ENCODE peak calls at places on chromosomes 7 and 10, in six cellular contexts. One of them, this sample, is unnamed.

GRCh38 chr10:121288011-121288410 is 310.2 kb downstream of the FGFR2 start:
- DNase-seq in foreskin fibroblast: no peak
- DNase-seq in fibroblast of pulmonary artery: no peak
- DNase-seq in neural progenitor cell: no peak
- DNase-seq in heart right ventricle: no peak
- DNase-seq in cardiac fibroblast: no peak
- DNase-seq in this sample: no peak

GRCh38 chr10:12768156-12768731 is 233.3 kb downstream of the CCDC3 start:
- DNase-seq in foreskin fibroblast: no peak
- DNase-seq in fibroblast of pulmonary artery: peak; percentile 21
- DNase-seq in neural progenitor cell: peak; percentile 41
- DNase-seq in heart right ventricle: no peak
- DNase-seq in cardiac fibroblast: peak; percentile 24
- DNase-seq in this sample: peak; percentile 48

GRCh38 chr10:125116041-125116649 is 44.2 kb downstream of the CTBP2 start:
- DNase-seq in foreskin fibroblast: no peak
- DNase-seq in fibroblast of pulmonary artery: no peak
- DNase-seq in neural progenitor cell: no peak
- DNase-seq in heart right ventricle: no peak
- DNase-seq in cardiac fibroblast: no peak
- DNase-seq in this sample: no peak

GRCh38 chr7:87339373-87339897 is 6.0 kb upstream of the CROT start:
- DNase-seq in foreskin fibroblast: no peak
- DNase-seq in fibroblast of pulmonary artery: peak; percentile 6
- DNase-seq in neural progenitor cell: no peak
- DNase-seq in heart right ventricle: no peak
- DNase-seq in cardiac fibroblast: no peak
- DNase-seq in this sample: no peak

GRCh38 chr10:125134483-125134848 is 25.9 kb downstream of the CTBP2 start:
- DNase-seq in foreskin fibroblast: no peak
- DNase-seq in fibroblast of pulmonary artery: no peak
- DNase-seq in neural progenitor cell: no peak
- DNase-seq in heart right ventricle: no peak
- DNase-seq in cardiac fibroblast: no peak
- DNase-seq in this sample: peak; percentile 54

GRCh38 chr7:69374036-69374420 is 224.2 kb upstream of the AUTS2 start:
- DNase-seq in foreskin fibroblast: no peak
- DNase-seq in fibroblast of pulmonary artery: no peak
- DNase-seq in neural progenitor cell: no peak
- DNase-seq in heart right ventricle: no peak
- DNase-seq in cardiac fibroblast: no peak
- DNase-seq in this sample: no peak

GRCh38 chr7:95316588-95316987 is 7.7 kb downstream of the PON1 start:
- DNase-seq in foreskin fibroblast: no peak
- DNase-seq in fibroblast of pulmonary artery: no peak
- DNase-seq in neural progenitor cell: no peak
- DNase-seq in heart right ventricle: no peak
- DNase-seq in cardiac fibroblast: no peak
- DNase-seq in this sample: no peak

GRCh38 chr7:159023216-159023615 is 121.5 kb downstream of the VIPR2 start:
- DNase-seq in foreskin fibroblast: no peak
- DNase-seq in fibroblast of pulmonary artery: no peak
- DNase-seq in neural progenitor cell: no peak
- DNase-seq in heart right ventricle: no peak
- DNase-seq in cardiac fibroblast: no peak
- DNase-seq in this sample: no peak

GRCh38 chr7:5997210-5997808 is 11.5 kb downstream of the PMS2 start:
- DNase-seq in foreskin fibroblast: peak; percentile 41
- DNase-seq in fibroblast of pulmonary artery: peak; percentile 77
- DNase-seq in neural progenitor cell: peak; percentile 72
- DNase-seq in heart right ventricle: no peak
- DNase-seq in cardiac fibroblast: peak; percentile 82
- DNase-seq in this sample: peak; percentile 81

GRCh38 chr7:17507717-17508116 is 209.3 kb downstream of the AHR start:
- DNase-seq in foreskin fibroblast: no peak
- DNase-seq in fibroblast of pulmonary artery: no peak
- DNase-seq in neural progenitor cell: no peak
- DNase-seq in heart right ventricle: no peak
- DNase-seq in cardiac fibroblast: no peak
- DNase-seq in this sample: no peak

GRCh38 chr7:155643804-155644177 is 670 bp upstream of the RBM33 start:
- DNase-seq in foreskin fibroblast: peak; percentile 12
- DNase-seq in fibroblast of pulmonary artery: peak; percentile 24
- DNase-seq in neural progenitor cell: no peak
- DNase-seq in heart right ventricle: no peak
- DNase-seq in cardiac fibroblast: no peak
- DNase-seq in this sample: peak; percentile 34

GRCh38 chr10:88428976-88429375 is 154.1 kb downstream of the RNLS start:
- DNase-seq in foreskin fibroblast: no peak
- DNase-seq in fibroblast of pulmonary artery: no peak
- DNase-seq in neural progenitor cell: no peak
- DNase-seq in heart right ventricle: peak; percentile 15
- DNase-seq in cardiac fibroblast: no peak
- DNase-seq in this sample: no peak

GRCh38 chr10:132363376-132363775 is 31.4 kb downstream of the LRRC27 start:
- DNase-seq in foreskin fibroblast: no peak
- DNase-seq in fibroblast of pulmonary artery: no peak
- DNase-seq in neural progenitor cell: no peak
- DNase-seq in heart right ventricle: no peak
- DNase-seq in cardiac fibroblast: no peak
- DNase-seq in this sample: no peak

GRCh38 chr10:35433851-35434426 is 97.6 kb downstream of the CCNY start:
- DNase-seq in foreskin fibroblast: peak; percentile 74
- DNase-seq in fibroblast of pulmonary artery: peak; percentile 55
- DNase-seq in neural progenitor cell: no peak
- DNase-seq in heart right ventricle: no peak
- DNase-seq in cardiac fibroblast: peak; percentile 59
- DNase-seq in this sample: no peak

GRCh38 chr10:5551531-5552375 is 27.0 kb downstream of the CALML3 start:
- DNase-seq in foreskin fibroblast: no peak
- DNase-seq in fibroblast of pulmonary artery: no peak
- DNase-seq in neural progenitor cell: no peak
- DNase-seq in heart right ventricle: no peak
- DNase-seq in cardiac fibroblast: no peak
- DNase-seq in this sample: no peak

GRCh38 chr10:103847909-103848468 is 7.4 kb downstream of the SH3PXD2A start:
- DNase-seq in foreskin fibroblast: no peak
- DNase-seq in fibroblast of pulmonary artery: no peak
- DNase-seq in neural progenitor cell: peak; percentile 46
- DNase-seq in heart right ventricle: no peak
- DNase-seq in cardiac fibroblast: no peak
- DNase-seq in this sample: no peak

GRCh38 chr10:112991888-112992491 is 41.9 kb downstream of the TCF7L2 start:
- DNase-seq in foreskin fibroblast: no peak
- DNase-seq in fibroblast of pulmonary artery: no peak
- DNase-seq in neural progenitor cell: no peak
- DNase-seq in heart right ventricle: no peak
- DNase-seq in cardiac fibroblast: no peak
- DNase-seq in this sample: no peak

GRCh38 chr7:105932835-105933477 is 30.1 kb upstream of the CDHR3 start:
- DNase-seq in foreskin fibroblast: peak; percentile 90
- DNase-seq in fibroblast of pulmonary artery: peak; percentile 54
- DNase-seq in neural progenitor cell: peak; percentile 53
- DNase-seq in heart right ventricle: no peak
- DNase-seq in cardiac fibroblast: peak; percentile 86
- DNase-seq in this sample: no peak

GRCh38 chr7:84191261-84191660 is 3.3 kb downstream of the SEMA3A start:
- DNase-seq in foreskin fibroblast: no peak
- DNase-seq in fibroblast of pulmonary artery: no peak
- DNase-seq in neural progenitor cell: no peak
- DNase-seq in heart right ventricle: no peak
- DNase-seq in cardiac fibroblast: no peak
- DNase-seq in this sample: no peak

GRCh38 chr10:106714734-106715368 is 449.7 kb downstream of the SORCS1 start:
- DNase-seq in foreskin fibroblast: no peak
- DNase-seq in fibroblast of pulmonary artery: no peak
- DNase-seq in neural progenitor cell: no peak
- DNase-seq in heart right ventricle: no peak
- DNase-seq in cardiac fibroblast: no peak
- DNase-seq in this sample: no peak

GRCh38 chr10:72087392-72087968 is 871 bp downstream of the SPOCK2 start:
- DNase-seq in foreskin fibroblast: no peak
- DNase-seq in fibroblast of pulmonary artery: no peak
- DNase-seq in neural progenitor cell: peak; percentile 39
- DNase-seq in heart right ventricle: no peak
- DNase-seq in cardiac fibroblast: no peak
- DNase-seq in this sample: peak; percentile 51

GRCh38 chr10:72087969-72088878 is at the start of gene SPOCK2:
- DNase-seq in foreskin fibroblast: no peak
- DNase-seq in fibroblast of pulmonary artery: no peak
- DNase-seq in neural progenitor cell: peak; percentile 65
- DNase-seq in heart right ventricle: no peak
- DNase-seq in cardiac fibroblast: no peak
- DNase-seq in this sample: peak; percentile 50

GRCh38 chr10:72089618-72090017 is 1.3 kb upstream of the SPOCK2 start:
- DNase-seq in foreskin fibroblast: no peak
- DNase-seq in fibroblast of pulmonary artery: no peak
- DNase-seq in neural progenitor cell: no peak
- DNase-seq in heart right ventricle: no peak
- DNase-seq in cardiac fibroblast: no peak
- DNase-seq in this sample: no peak

GRCh38 chr10:72090326-72090725 is 2.0 kb upstream of the SPOCK2 start:
- DNase-seq in foreskin fibroblast: no peak
- DNase-seq in fibroblast of pulmonary artery: no peak
- DNase-seq in neural progenitor cell: no peak
- DNase-seq in heart right ventricle: no peak
- DNase-seq in cardiac fibroblast: no peak
- DNase-seq in this sample: no peak

DNA sequence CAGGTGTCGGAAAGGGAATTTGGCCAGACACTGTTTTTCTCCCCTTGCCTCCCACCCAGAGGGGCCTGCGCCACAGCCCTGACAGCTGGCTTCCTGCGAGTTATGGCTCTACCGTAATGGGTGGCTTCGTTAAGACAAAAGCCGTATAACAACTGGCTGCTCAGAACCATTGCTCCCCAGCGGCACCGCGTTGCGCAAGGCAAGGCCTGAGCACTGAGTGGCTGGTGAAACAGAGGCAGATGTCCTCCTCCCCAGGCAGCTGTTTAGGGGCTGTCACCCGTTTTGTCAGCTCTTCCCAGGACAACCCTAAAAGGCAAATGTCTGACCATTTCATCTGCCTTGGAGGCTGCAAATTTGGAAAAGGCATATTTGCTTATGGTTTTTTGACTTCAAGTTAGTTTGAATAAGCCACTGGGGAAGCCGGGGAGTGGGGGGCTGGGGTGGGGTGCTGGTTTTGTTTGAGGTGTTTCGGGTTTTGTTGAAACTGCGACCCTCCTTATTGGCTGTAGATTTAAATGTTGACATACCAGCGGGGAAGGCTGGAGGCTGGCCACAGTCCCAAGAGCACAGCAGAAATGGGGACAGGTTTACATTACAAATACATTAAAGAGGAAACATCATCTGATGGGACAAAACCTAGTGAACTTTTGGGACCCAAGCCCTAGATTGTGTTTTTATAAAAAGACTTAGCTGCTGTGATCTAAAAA is 681 bp upstream of the SPOCK2 start:
- DNase-seq in foreskin fibroblast: peak; percentile 37
- DNase-seq in fibroblast of pulmonary artery: peak; percentile 17
- DNase-seq in neural progenitor cell: peak; percentile 60
- DNase-seq in heart right ventricle: peak; percentile 59
- DNase-seq in cardiac fibroblast: no peak
- DNase-seq in this sample: no peak
- H3K4me3 ChIP-seq in foreskin fibroblast: no peak overlapping the region
- H3K4me3 ChIP-seq in fibroblast of pulmonary artery: no peak overlapping the region
- H3K4me3 ChIP-seq in neural progenitor cell: peak overlapping the region; percentile 62
- H3K4me3 ChIP-seq in heart right ventricle: no peak overlapping the region
- H3K4me3 ChIP-seq in cardiac fibroblast: no peak overlapping the region
- H3K4me3 ChIP-seq in this sample: no peak overlapping the region

GRCh38 chr7:151063212-151063561 is 3.8 kb downstream of the SLC4A2 start:
- DNase-seq in foreskin fibroblast: no peak
- DNase-seq in fibroblast of pulmonary artery: peak; percentile 60
- DNase-seq in neural progenitor cell: no peak
- DNase-seq in heart right ventricle: no peak
- DNase-seq in cardiac fibroblast: peak; percentile 67
- DNase-seq in this sample: peak; percentile 78

GRCh38 chr7:151060416-151061234 is 1.2 kb downstream of the SLC4A2 start:
- DNase-seq in foreskin fibroblast: peak; percentile 27
- DNase-seq in fibroblast of pulmonary artery: peak; percentile 64
- DNase-seq in neural progenitor cell: peak; percentile 88
- DNase-seq in heart right ventricle: no peak
- DNase-seq in cardiac fibroblast: peak; percentile 63
- DNase-seq in this sample: peak; percentile 50

GRCh38 chr7:151062399-151063211 is 3.2 kb downstream of the SLC4A2 start:
- DNase-seq in foreskin fibroblast: no peak
- DNase-seq in fibroblast of pulmonary artery: peak; percentile 52
- DNase-seq in neural progenitor cell: peak; percentile 88
- DNase-seq in heart right ventricle: no peak
- DNase-seq in cardiac fibroblast: peak; percentile 67
- DNase-seq in this sample: peak; percentile 73

GRCh38 chr7:151061241-151062110 is 2.1 kb downstream of the SLC4A2 start:
- DNase-seq in foreskin fibroblast: no peak
- DNase-seq in fibroblast of pulmonary artery: no peak
- DNase-seq in neural progenitor cell: peak; percentile 15
- DNase-seq in heart right ventricle: no peak
- DNase-seq in cardiac fibroblast: no peak
- DNase-seq in this sample: no peak

GRCh38 chr7:151062111-151062398 is 2.7 kb downstream of the SLC4A2 start:
- DNase-seq in foreskin fibroblast: no peak
- DNase-seq in fibroblast of pulmonary artery: no peak
- DNase-seq in neural progenitor cell: no peak
- DNase-seq in heart right ventricle: no peak
- DNase-seq in cardiac fibroblast: no peak
- DNase-seq in this sample: no peak
- H3K4me3 ChIP-seq in foreskin fibroblast: no peak overlapping the region
- H3K4me3 ChIP-seq in fibroblast of pulmonary artery: peak overlapping the region; percentile 83
- H3K4me3 ChIP-seq in neural progenitor cell: peak overlapping the region; percentile 41
- H3K4me3 ChIP-seq in heart right ventricle: no peak overlapping the region
- H3K4me3 ChIP-seq in cardiac fibroblast: no peak overlapping the region
- H3K4me3 ChIP-seq in this sample: no peak overlapping the region

GRCh38 chr7:101733713-101734475 is 83.5 kb upstream of the CUX1 start:
- DNase-seq in foreskin fibroblast: no peak
- DNase-seq in fibroblast of pulmonary artery: peak; percentile 50
- DNase-seq in neural progenitor cell: peak; percentile 84
- DNase-seq in heart right ventricle: peak; percentile 41
- DNase-seq in cardiac fibroblast: peak; percentile 28
- DNase-seq in this sample: peak; percentile 81
- H3K4me3 ChIP-seq in foreskin fibroblast: peak overlapping the region; percentile 17
- H3K4me3 ChIP-seq in fibroblast of pulmonary artery: peak overlapping the region; percentile 9
- H3K4me3 ChIP-seq in neural progenitor cell: peak overlapping the region; percentile 21
- H3K4me3 ChIP-seq in heart right ventricle: no peak overlapping the region
- H3K4me3 ChIP-seq in cardiac fibroblast: peak overlapping the region; percentile 42
- H3K4me3 ChIP-seq in this sample: peak overlapping the region; percentile 50

GRCh38 chr7:76267107-76267834 is 35.2 kb upstream of the HSPB1 start:
- DNase-seq in foreskin fibroblast: no peak
- DNase-seq in fibroblast of pulmonary artery: no peak
- DNase-seq in neural progenitor cell: peak; percentile 74
- DNase-seq in heart right ventricle: no peak
- DNase-seq in cardiac fibroblast: no peak
- DNase-seq in this sample: no peak
- H3K4me3 ChIP-seq in foreskin fibroblast: no peak overlapping the region
- H3K4me3 ChIP-seq in fibroblast of pulmonary artery: peak overlapping the region; percentile 14
- H3K4me3 ChIP-seq in neural progenitor cell: peak overlapping the region; percentile 42
- H3K4me3 ChIP-seq in heart right ventricle: no peak overlapping the region
- H3K4me3 ChIP-seq in cardiac fibroblast: peak overlapping the region; percentile 19
- H3K4me3 ChIP-seq in this sample: no peak overlapping the region

GRCh38 chr10:90856261-90856660 is 1.6 kb downstream of the HTR7 start:
- DNase-seq in foreskin fibroblast: peak; percentile 41
- DNase-seq in fibroblast of pulmonary artery: no peak
- DNase-seq in neural progenitor cell: no peak
- DNase-seq in heart right ventricle: no peak
- DNase-seq in cardiac fibroblast: peak; percentile 28
- DNase-seq in this sample: no peak
- H3K4me3 ChIP-seq in foreskin fibroblast: no peak overlapping the region
- H3K4me3 ChIP-seq in fibroblast of pulmonary artery: no peak overlapping the region
- H3K4me3 ChIP-seq in neural progenitor cell: no peak overlapping the region
- H3K4me3 ChIP-seq in heart right ventricle: no peak overlapping the region
- H3K4me3 ChIP-seq in cardiac fibroblast: peak overlapping the region; percentile 61
- H3K4me3 ChIP-seq in this sample: no peak overlapping the region